ENCODE peak calls at places on chromosomes 11 and 22, in six cellular contexts. I is fibroblast of lung; C is osteoblast; K is CD8-positive, alpha-beta T cell; B is ovary; G is endodermal cell. P is an unnamed sample. For H3K4me1, the result is how much of the 10 kb centered on the place peaks cover.

GRCh38 chr11:132803436-132803835 is 728.9 kb downstream of the OPCML start:
- DNase-seq in C (no peak), I (no peak), K (no peak), B (no peak), G (no peak), P (no peak)

GRCh38 chr11:112128483-112129121 is 35.3 kb downstream of the IL18 start:
- DNase-seq in G (no peak), B (no peak), C (peak), I (peak), K (no peak), P (no peak)

GRCh38 chr11:61482513-61482912 is 26.0 kb upstream of the LRRC10B start:
- DNase-seq in C (peak), K (no peak), B (no peak), G (peak), I (no peak), P (no peak)

GRCh38 chr11:115499891-115500290 is 4.3 kb downstream of the CADM1 start:
- DNase-seq in I (no peak), K (no peak), G (no peak), B (no peak), C (no peak), P (no peak)

GRCh38 chr11:64762916-64763803 is 3.4 kb upstream of the PYGM start:
- DNase-seq in B (no peak), C (peak), K (no peak), I (peak), G (peak), P (no peak)

GRCh38 chr11:79438631-79439429 is 2.0 kb downstream of the TENM4 start:
- DNase-seq in C (peak), I (peak), G (peak), B (peak), K (no peak), P (no peak)

GRCh38 chr22:37784829-37785495 is 22.8 kb upstream of the GCAT start:
- DNase-seq in G (no peak), C (peak), B (no peak), I (no peak), K (no peak), P (no peak)

GRCh38 chr22:21975273-21975672 is 7.3 kb downstream of the TOP3B start:
- DNase-seq in G (no peak), B (no peak), C (peak), K (no peak), I (no peak), P (no peak)

GRCh38 chr11:69370984-69371709 is 77.2 kb downstream of the MYEOV start:
- DNase-seq in G (peak), K (no peak), C (no peak), I (no peak), B (no peak), P (no peak)

GRCh38 chr11:31474083-31474482 is 35.3 kb downstream of the IMMP1L start:
- DNase-seq in I (no peak), G (no peak), K (no peak), C (no peak), B (no peak), P (no peak)

GRCh38 chr11:93169950-93170561 is 27.7 kb downstream of the SLC36A4 start:
- DNase-seq in G (no peak), I (peak), K (no peak), C (no peak), B (no peak), P (peak)

GRCh38 chr11:71298016-71298550 is 45.7 kb upstream of the SHANK2 start:
- DNase-seq in I (no peak), K (no peak), G (peak), C (no peak), B (no peak), P (no peak)

GRCh38 chr11:110230377-110230776 is 66.0 kb downstream of the RDX start:
- DNase-seq in B (no peak), G (no peak), C (no peak), I (no peak), K (no peak), P (no peak)

GRCh38 chr11:70675697-70676374 is 277.5 kb downstream of the CTTN start:
- DNase-seq in I (no peak), B (no peak), G (no peak), C (peak), K (no peak), P (no peak)

GRCh38 chr22:37951305-37951704 is 2.1 kb downstream of the C22orf23 start:
- DNase-seq in B (no peak), I (peak), G (no peak), K (no peak), C (no peak), P (no peak)

GRCh38 chr22:38208549-38209097 is 6.8 kb downstream of the MAFF start:
- DNase-seq in K (no peak), I (no peak), B (no peak), G (no peak), C (peak), P (no peak)

GRCh38 chr11:5476184-5476819 is 12.2 kb upstream of the OR52D1 start:
- DNase-seq in I (peak), B (no peak), K (peak), C (peak), G (peak), P (peak)

GRCh38 chr11:127106142-127106541 is 105.6 kb upstream of the KIRREL3 start:
- DNase-seq in C (no peak), I (no peak), B (no peak), K (no peak), G (peak), P (no peak)

GRCh38 chr22:43587574-43587973 is 175.8 kb downstream of the MPPED1 start:
- DNase-seq in K (no peak), I (peak), C (no peak), B (no peak), G (no peak), P (no peak)

GRCh38 chr22:46803031-46803880 is 40.8 kb downstream of the TBC1D22A start:
- DNase-seq in B (no peak), G (peak), K (peak), C (no peak), I (peak), P (peak)

GRCh38 chr11:96187779-96188624 is 155.0 kb downstream of the MAML2 start:
- DNase-seq in I (peak), G (no peak), B (peak), K (no peak), C (peak), P (no peak)

GRCh38 chr11:126165366-126166156 is 45.9 kb downstream of the RPUSD4 start:
- DNase-seq in G (no peak), B (peak), I (no peak), K (no peak), C (no peak), P (no peak)

GRCh38 chr11:70229737-70230136 is 26.6 kb downstream of the FADD start:
- DNase-seq in I (no peak), C (no peak), G (no peak), B (no peak), K (no peak), P (no peak)

GRCh38 chr11:113673566-113674396 is 32.3 kb downstream of the TMPRSS5 start:
- DNase-seq in C (no peak), B (no peak), G (peak), I (no peak), K (no peak), P (no peak)

GRCh38 chr11:9787260-9787659 is 123.4 kb downstream of the SWAP70 start:
- DNase-seq in C (no peak), K (no peak), B (no peak), G (no peak), I (no peak), P (no peak)

GRCh38 chr11:90134420-90135003 is at the start of gene NAALAD2:
- DNase-seq in G (peak), K (no peak), B (peak), I (peak), C (peak), P (no peak)

GRCh38 chr11:128904872-128905344 is 13.8 kb downstream of the KCNJ5 start:
- DNase-seq in B (no peak), K (no peak), I (peak), C (peak), G (peak), P (no peak)

GRCh38 chr11:46513934-46514342 is 79.9 kb downstream of the AMBRA1 start:
- DNase-seq in B (peak), K (no peak), I (peak), G (no peak), C (no peak), P (no peak)

GRCh38 chr11:107683807-107684206 is 28.0 kb downstream of the SLN start:
- DNase-seq in C (no peak), B (no peak), K (no peak), G (peak), I (no peak), P (no peak)

GRCh38 chr11:14340721-14341120 is 18.3 kb downstream of the RRAS2 start:
- DNase-seq in B (no peak), G (no peak), K (no peak), I (no peak), C (no peak), P (no peak)

GRCh38 chr11:42023267-42023666 is 563.8 kb upstream of the LRRC4C start:
- DNase-seq in B (no peak), K (no peak), I (no peak), G (no peak), C (no peak), P (no peak)

GRCh38 chr11:133793271-133793848 is 52.0 kb downstream of the SPATA19 start:
- DNase-seq in C (no peak), K (no peak), I (no peak), G (no peak), B (no peak), P (no peak)

GRCh38 chr11:88799749-88800500 is 265.9 kb downstream of the GRM5 start:
- DNase-seq in C (no peak), B (no peak), G (no peak), I (peak), K (no peak), P (no peak)

GRCh38 chr22:47572443-47572842 is 810.0 kb downstream of the TBC1D22A start:
- DNase-seq in I (no peak), G (no peak), B (no peak), K (no peak), C (no peak), P (no peak)

GRCh38 chr11:114077482-114078305 is 18.2 kb downstream of the ZBTB16 start:
- DNase-seq in C (no peak), B (no peak), G (peak), K (peak), I (no peak), P (no peak)

GRCh38 chr11:120780239-120780638 is 243.7 kb upstream of the TBCEL start:
- DNase-seq in K (no peak), B (no peak), G (no peak), C (no peak), I (no peak), P (peak)

GRCh38 chr11:28514391-28514790 is 406.2 kb downstream of the METTL15 start:
- DNase-seq in K (no peak), G (no peak), B (no peak), I (no peak), C (peak), P (no peak)

GRCh38 chr22:35685731-35686130 is 31.9 kb upstream of the APOL5 start:
- DNase-seq in I (no peak), G (no peak), B (no peak), C (peak), K (no peak), P (no peak)

GRCh38 chr22:27487600-27488450 is 313.7 kb downstream of the MN1 start:
- DNase-seq in K (no peak), I (peak), C (peak), B (no peak), G (no peak), P (no peak)

GRCh38 chr11:61417670-61418069 is 12.1 kb downstream of the CPSF7 start:
- DNase-seq in C (no peak), K (no peak), G (no peak), B (no peak), I (peak), P (no peak)

GRCh38 chr11:450809-451451 is 851 bp downstream of the PTDSS2 start:
- DNase-seq in K (peak), G (peak), C (peak), I (peak), B (peak), P (no peak)
- TF ChIP-seq CTCF in K (peak), G (peak), C (peak), I (no peak), B (no peak), P (no peak)

DNA sequence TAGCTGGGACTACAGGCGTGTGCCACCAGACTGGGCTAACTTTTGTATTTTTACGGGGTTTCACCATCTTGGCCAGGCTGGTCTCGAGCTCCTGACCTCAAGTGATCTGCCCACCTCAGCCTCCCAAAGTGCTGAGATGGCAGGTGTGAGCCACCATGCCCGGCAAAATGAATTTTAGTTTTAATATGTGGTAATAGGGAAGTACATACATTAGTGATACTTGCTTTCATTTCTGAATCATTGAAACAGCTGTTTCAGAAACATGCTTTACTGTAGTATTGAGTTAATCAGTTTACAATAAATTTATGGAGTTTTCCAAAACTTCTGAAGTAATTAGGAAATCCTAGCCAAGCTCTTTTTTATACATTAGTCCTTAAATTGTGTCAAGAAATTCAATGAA is 15.6 kb downstream of the PCF11 start:
- DNase-seq in C (no peak), K (no peak), B (no peak), G (no peak), I (no peak), P (no peak)
- H3K4me1 ChIP-seq in C (under half), K (half or more), B (under half), G (under half), I (under half), P (under half)

GRCh38 chr11:73034777-73035176 is 107.3 kb downstream of the FCHSD2 start:
- DNase-seq in K (no peak), G (no peak), B (no peak), C (no peak), I (no peak), P (no peak)
- H3K27ac ChIP-seq in K (no peak), G (no peak), B (no peak), C (no peak), I (no peak), P (no peak)

DNA sequence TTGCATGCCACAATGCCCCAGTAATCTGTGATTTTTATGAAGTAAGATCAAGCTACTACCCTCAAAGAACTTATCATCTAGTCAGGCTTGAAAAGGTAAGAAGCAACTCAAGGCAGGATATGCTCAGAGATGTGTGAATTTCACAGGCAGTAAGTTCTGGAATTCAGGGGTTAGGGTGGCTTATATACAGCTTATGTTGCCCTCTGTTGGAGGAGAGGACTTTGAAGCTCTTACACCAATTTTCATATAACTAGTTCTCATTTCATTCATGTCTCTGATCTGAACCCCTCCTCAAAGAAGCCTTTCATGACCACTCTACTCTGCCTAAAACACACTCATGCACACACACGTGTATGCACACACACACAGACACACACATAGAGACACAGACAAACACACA is 220.5 kb upstream of the ZBED5 start:
- DNase-seq in B (no peak), C (no peak), G (no peak), I (peak), K (no peak), P (no peak)
- TF ChIP-seq CTCF in B (no peak), C (peak), G (peak), I (peak), K (no peak), P (peak)

GRCh38 chr11:12287009-12287373 is 90.4 kb upstream of the PARVA start:
- DNase-seq in G (peak), C (peak), B (peak), K (no peak), I (peak), P (peak)
- H3K4me1 ChIP-seq in G (under half), C (half or more), B (under half), K (under half), I (under half), P (under half)

GRCh38 chr11:2775083-2775625 is 75.4 kb upstream of the KCNQ1OT1 start:
- DNase-seq in G (peak), K (no peak), B (peak), C (peak), I (no peak), P (no peak)

GRCh38 chr11:2772544-2773031 is 72.8 kb upstream of the KCNQ1OT1 start:
- DNase-seq in C (peak), B (no peak), G (peak), K (no peak), I (peak), P (no peak)

GRCh38 chr11:2775626-2776350 is 76.0 kb upstream of the KCNQ1OT1 start:
- DNase-seq in I (no peak), B (peak), G (peak), C (peak), K (no peak), P (no peak)

GRCh38 chr11:2776351-2777061 is 76.7 kb upstream of the KCNQ1OT1 start:
- DNase-seq in I (no peak), G (peak), K (no peak), B (peak), C (peak), P (no peak)

DNA sequence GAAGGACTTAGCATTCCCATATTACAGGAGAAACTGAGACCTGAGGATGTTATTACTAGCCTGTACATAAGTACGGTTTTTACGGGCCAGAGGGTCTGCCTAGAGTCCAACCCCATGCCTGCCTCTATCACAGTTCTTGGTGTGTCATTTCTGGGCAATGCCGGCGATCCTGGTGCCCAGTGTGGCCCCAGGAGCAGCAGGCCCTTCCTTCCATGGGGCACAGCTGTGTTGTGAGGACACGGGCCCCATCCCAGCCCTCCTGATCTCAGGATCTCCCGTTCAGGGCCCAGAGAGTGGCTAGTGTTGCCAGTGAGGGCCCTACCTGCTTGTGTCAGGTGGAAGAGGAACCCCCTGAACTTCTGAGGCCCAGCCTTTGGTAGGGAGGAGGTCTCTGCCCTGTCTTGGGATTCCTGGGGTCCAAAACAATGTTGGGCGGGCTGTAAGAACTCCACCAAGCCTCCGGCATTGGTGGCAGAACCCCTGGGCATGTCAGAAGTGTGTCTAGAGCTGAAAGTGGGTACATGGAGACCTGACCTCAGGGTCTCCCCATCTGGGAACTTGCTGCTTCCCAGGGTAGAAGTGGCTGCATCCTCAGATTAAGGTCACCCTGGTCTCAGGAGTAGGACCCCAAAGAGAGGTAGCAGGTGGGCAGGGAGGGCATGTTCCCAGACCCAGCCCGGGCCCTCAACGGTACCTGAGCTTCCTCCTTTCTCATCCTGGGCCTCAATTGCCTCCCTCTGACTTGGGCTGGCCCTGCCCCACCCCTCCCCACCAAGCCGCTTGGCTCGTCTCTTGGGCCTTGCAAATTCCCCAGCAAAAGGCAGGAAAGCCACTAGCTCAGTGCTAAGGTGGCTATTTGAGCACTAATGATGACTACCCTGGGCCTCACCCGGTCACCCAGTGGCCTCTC is 74.6 kb upstream of the KCNQ1OT1 start:
- DNase-seq in I (no peak), K (no peak), C (peak), G (peak), B (peak), P (no peak)
- H3K27ac ChIP-seq in I (no peak), K (no peak), C (no peak), G (no peak), B (no peak), P (no peak)

GRCh38 chr11:106304274-106304673 is 226.8 kb downstream of the AASDHPPT start:
- DNase-seq in I (peak), B (no peak), C (peak), G (no peak), K (no peak), P (no peak)

GRCh38 chr11:106302416-106302815 is 225.0 kb downstream of the AASDHPPT start:
- DNase-seq in G (no peak), B (no peak), K (no peak), I (no peak), C (no peak), P (no peak)

GRCh38 chr11:106305458-106305857 is 228.0 kb downstream of the AASDHPPT start:
- DNase-seq in B (no peak), G (no peak), K (no peak), I (no peak), C (no peak), P (no peak)

GRCh38 chr11:106309070-106309684 is 231.7 kb downstream of the AASDHPPT start:
- DNase-seq in G (no peak), B (no peak), C (no peak), K (no peak), I (no peak), P (no peak)

GRCh38 chr11:106306942-106307341 is 229.5 kb downstream of the AASDHPPT start:
- DNase-seq in I (peak), K (no peak), B (no peak), C (no peak), G (no peak), P (no peak)
- TF ChIP-seq CTCF in I (peak), K (no peak), B (no peak), C (peak), G (no peak), P (peak)

GRCh38 chr11:2382927-2383822 is 6.1 kb downstream of the CD81 start:
- DNase-seq in C (peak), B (peak), G (peak), I (peak), K (no peak), P (no peak)
- H3K4me1 ChIP-seq in C (under half), B (half or more), G (under half), I (half or more), K (half or more), P (half or more)

DNA sequence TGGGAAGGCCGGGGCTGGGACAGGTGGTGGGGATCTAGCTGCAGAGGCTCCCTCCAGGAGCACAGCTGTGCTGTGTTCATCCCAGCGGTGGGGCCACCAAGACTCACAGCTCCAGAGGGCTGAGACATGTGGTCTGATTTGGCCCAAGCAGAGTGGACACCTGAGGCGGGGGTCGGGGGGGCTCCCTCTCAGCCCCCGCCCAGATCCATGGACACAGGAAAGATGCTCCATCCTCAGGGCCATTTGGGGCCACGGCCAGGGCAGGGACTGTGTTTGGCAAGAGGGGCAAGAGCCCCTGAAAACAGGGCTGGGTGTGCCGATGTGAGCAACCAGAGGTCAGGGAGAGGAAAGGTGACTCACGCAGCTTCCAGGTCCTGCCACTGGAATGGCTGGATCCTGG is 219.4 kb downstream of the BRD1 start:
- DNase-seq in G (no peak), K (no peak), I (no peak), C (no peak), B (peak), P (no peak)
- H3K27ac ChIP-seq in G (no peak), K (no peak), I (no peak), C (no peak), B (no peak), P (no peak)

P was measured in Panc1.